ENCODE peak calls at places on chromosomes 6 and 20, in five cellular contexts. V is A549, O is K562, Y is IMR-90, H is HepG2. F is an unnamed sample.
A peak's percentile ranks its signal among the peaks of the same experiment; 100 is the strongest.

GRCh38 chr20:21640556-21640955 is 64.9 kb upstream of the PAX1 start:
- DNase-seq in Y (no peak), O (peak; percentile 32), H (peak; percentile 44), V (no peak), F (peak; percentile 46)

GRCh38 chr6:128827675-128828464 is 55.1 kb upstream of the LAMA2 start:
- DNase-seq in H (no peak), Y (peak; percentile 73), V (no peak), O (no peak), F (no peak)

GRCh38 chr20:62584671-62585512 is 57.4 kb upstream of the SLCO4A1 start:
- DNase-seq in H (no peak), V (no peak), Y (no peak), O (no peak), F (no peak)

GRCh38 chr6:36622901-36623546 is 28.9 kb downstream of the SRSF3 start:
- DNase-seq in O (no peak), Y (no peak), H (no peak), V (no peak), F (no peak)

GRCh38 chr6:485655-486054 is 94.1 kb downstream of the IRF4 start:
- DNase-seq in O (no peak), Y (no peak), H (no peak), V (no peak), F (no peak)

GRCh38 chr6:10431423-10432164 is 16.7 kb upstream of the TFAP2A start:
- DNase-seq in V (no peak), O (no peak), Y (no peak), H (no peak), F (no peak)

GRCh38 chr20:15185322-15185721 is 847.9 kb upstream of the FLRT3 start:
- DNase-seq in O (no peak), V (no peak), H (no peak), Y (no peak), F (no peak)

GRCh38 chr20:35663516-35663812 is 1.2 kb downstream of the CPNE1 start:
- DNase-seq in V (no peak), Y (peak; percentile 19), H (no peak), O (no peak), F (peak; percentile 40)

GRCh38 chr6:44388135-44388487 is 605 bp downstream of the CDC5L start:
- DNase-seq in O (no peak), H (no peak), Y (no peak), V (no peak), F (no peak)

DNA sequence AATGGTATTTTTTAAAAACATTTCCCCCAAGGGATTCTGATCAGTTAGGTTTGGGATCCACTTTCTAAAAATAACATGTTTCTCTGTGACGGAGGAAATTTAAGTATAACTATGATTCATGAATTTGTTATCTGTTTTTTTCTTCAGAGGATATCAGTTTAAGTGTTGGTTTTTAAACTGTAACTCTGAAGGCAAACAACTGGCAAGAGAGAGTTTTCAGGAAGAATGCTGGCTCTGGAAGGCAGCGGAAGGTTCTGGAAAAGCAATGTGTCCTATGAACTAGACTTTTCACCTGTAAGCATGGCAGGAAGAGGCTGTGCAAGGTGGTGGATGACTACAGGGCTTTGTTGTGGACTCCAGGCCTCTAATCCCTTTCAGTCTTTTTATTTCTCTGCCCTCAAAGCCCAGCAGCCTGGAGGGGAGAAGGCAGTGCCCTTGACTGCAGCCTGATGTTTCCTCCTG is 153.1 kb downstream of the GMPR start:
- DNase-seq in Y (peak; percentile 68), H (no peak), O (no peak), V (no peak), F (no peak)
- TF ChIP-seq BHLHE40 in Y (no peak), H (no peak), O (no peak), V (no peak), F (no peak)

GRCh38 chr6:169859978-169860703 is 108.7 kb downstream of the ERMARD start:
- DNase-seq in Y (no peak), O (no peak), H (no peak), V (no peak), F (no peak)
- TF ChIP-seq BHLHE40 in Y (no peak), O (no peak), H (no peak), V (no peak), F (no peak)

GRCh38 chr6:1960484-1961142 is 284.8 kb downstream of the GMDS start:
- DNase-seq in V (no peak), H (no peak), Y (no peak), O (no peak), F (no peak)
- TF ChIP-seq BHLHE40 in V (no peak), H (no peak), Y (no peak), O (no peak), F (no peak)

GRCh38 chr20:32741151-32741550 is 2.1 kb downstream of the COMMD7 start:
- DNase-seq in V (no peak), O (no peak), Y (no peak), H (no peak), F (no peak)

GRCh38 chr20:32743237-32744112 is at the start of gene COMMD7:
- DNase-seq in V (no peak), H (peak; percentile 50), Y (peak; percentile 44), O (peak; percentile 65), F (peak; percentile 43)

GRCh38 chr20:32737371-32738223 is 5.7 kb downstream of the COMMD7 start:
- DNase-seq in Y (peak; percentile 91), V (no peak), H (no peak), O (no peak), F (no peak)

GRCh38 chr20:32742322-32743236 is 688 bp downstream of the COMMD7 start:
- DNase-seq in O (no peak), H (no peak), V (no peak), Y (no peak), F (no peak)
- TF ChIP-seq BHLHE40 in O (no peak), H (no peak), V (no peak), Y (no peak), F (no peak)

GRCh38 chr6:14178083-14178445 is 60.5 kb downstream of the CD83 start:
- DNase-seq in V (no peak), Y (no peak), H (no peak), O (no peak), F (no peak)
- TF ChIP-seq BHLHE40 in V (no peak), Y (no peak), H (no peak), O (no peak), F (no peak)

GRCh38 chr6:148565321-148565926 is 181.4 kb upstream of the UST start:
- DNase-seq in V (no peak), O (no peak), H (no peak), Y (no peak), F (no peak)
- TF ChIP-seq BHLHE40 in V (no peak), O (no peak), H (no peak), Y (no peak), F (no peak)